ENCODE peak calls at places on chromosomes 1 and 21, in four cellular contexts. Y is foreskin fibroblast; O is stimulated activated CD8-positive, alpha-beta memory T cell treated with anti-CD3 and anti-CD28 coated beads, Interleukin-7, amount 100 ng/mL, for 1 hour; F is GM18507. S is an unnamed sample.

GRCh38 chr1:155049651-155050559 is 1.2 kb upstream of the ADAM15 start:
- DNase-seq in Y (peak; percentile 28), O (no peak), F (no peak), S (peak; percentile 54)

GRCh38 chr1:87684786-87685185 is 356.1 kb downstream of the LMO4 start:
- DNase-seq in Y (peak; percentile 6), O (no peak), F (no peak), S (peak; percentile 27)

GRCh38 chr1:203596673-203597072 is 30.0 kb upstream of the ATP2B4 start:
- DNase-seq in Y (no peak), O (no peak), F (no peak), S (no peak)

GRCh38 chr1:2200308-2200943 is 5.9 kb upstream of the FAAP20 start:
- DNase-seq in Y (no peak), O (no peak), F (no peak), S (no peak)

GRCh38 chr1:12405325-12406217 is 175.7 kb downstream of the VPS13D start:
- DNase-seq in Y (no peak), O (no peak), F (no peak), S (peak; percentile 54)

GRCh38 chr1:23392125-23392855 is 22.7 kb upstream of the ZNF436 start:
- DNase-seq in Y (no peak), O (no peak), F (no peak), S (no peak)

GRCh38 chr1:145947551-145947950 is 10.3 kb downstream of the LIX1L start:
- DNase-seq in Y (no peak), O (no peak), F (no peak), S (no peak)

GRCh38 chr21:38913120-38913975 is 107.6 kb downstream of the ETS2 start:
- DNase-seq in Y (peak; percentile 65), O (no peak), F (no peak), S (peak; percentile 84)

S was measured in fibroblast of mammary gland.